ENCODE peak calls at places on chromosomes 7 and 10, in nine cellular contexts. H is IMR-90, D is neural crest cell, X is coronary artery, O is progenitor cell of endocrine pancreas, Z is keratinocyte, U is cardiac fibroblast, T is left lung, G is nephron progenitor cell. V is an unnamed sample.

GRCh38 chr7:155897758-155898386 is 85.6 kb upstream of the SHH start:
- DNase-seq in H (no peak), D (no peak), X (no peak), O (no peak), Z (no peak), U (no peak), T (no peak), G (no peak), V (no peak)

GRCh38 chr10:87850742-87851205 is 12.6 kb downstream of the KLLN start:
- DNase-seq in H (peak), D (peak), X (no peak), O (no peak), Z (no peak), U (peak), T (no peak), G (peak), V (no peak)

GRCh38 chr7:91327341-91327740 is 63.1 kb downstream of the FZD1 start:
- DNase-seq in H (no peak), D (no peak), X (no peak), O (no peak), Z (no peak), U (no peak), T (no peak), G (no peak), V (no peak)

GRCh38 chr10:114300036-114300645 is 61.1 kb downstream of the VWA2 start:
- DNase-seq in H (no peak), D (no peak), X (no peak), O (no peak), Z (no peak), U (no peak), T (no peak), G (no peak), V (no peak)

GRCh38 chr10:17428616-17429097 is 25.7 kb downstream of the ST8SIA6 start:
- DNase-seq in H (no peak), D (no peak), X (no peak), O (no peak), Z (no peak), U (no peak), T (no peak), G (peak), V (no peak)

GRCh38 chr7:45178241-45179225 is 20.9 kb downstream of the RAMP3 start:
- DNase-seq in H (no peak), D (no peak), X (peak), O (no peak), Z (no peak), U (no peak), T (no peak), G (no peak), V (no peak)

GRCh38 chr7:138602456-138602855 is 98.7 kb downstream of the SVOPL start:
- DNase-seq in H (no peak), D (no peak), X (no peak), O (no peak), Z (no peak), U (no peak), T (no peak), G (no peak), V (no peak)

GRCh38 chr10:930415-931325 is 835 bp downstream of the LARP4B start:
- DNase-seq in H (peak), D (peak), X (no peak), O (peak), Z (no peak), U (peak), T (peak), G (peak), V (no peak)

GRCh38 chr7:157983442-157984137 is 604.0 kb downstream of the PTPRN2 start:
- DNase-seq in H (no peak), D (no peak), X (no peak), O (no peak), Z (no peak), U (no peak), T (no peak), G (no peak), V (no peak)

GRCh38 chr7:41046221-41046761 is 656.6 kb downstream of the INHBA start:
- DNase-seq in H (peak), D (no peak), X (no peak), O (no peak), Z (no peak), U (peak), T (no peak), G (no peak), V (peak)

GRCh38 chr10:80529604-80530003 is 8.1 kb upstream of the SH2D4B start:
- DNase-seq in H (peak), D (no peak), X (no peak), O (no peak), Z (no peak), U (no peak), T (no peak), G (no peak), V (no peak)

GRCh38 chr10:30727524-30727923 is 98.0 kb upstream of the LYZL2 start:
- DNase-seq in H (no peak), D (no peak), X (no peak), O (no peak), Z (no peak), U (no peak), T (no peak), G (no peak), V (no peak)

GRCh38 chr10:10542368-10542961 is 475.2 kb upstream of the CELF2 start:
- DNase-seq in H (peak), D (no peak), X (no peak), O (no peak), Z (no peak), U (peak), T (no peak), G (no peak), V (no peak)

GRCh38 chr7:162583-163297 is 29.6 kb upstream of the FAM20C start:
- DNase-seq in H (no peak), D (no peak), X (no peak), O (no peak), Z (no peak), U (no peak), T (peak), G (no peak), V (no peak)

GRCh38 chr7:18895456-18895855 is 222.0 kb downstream of the TWIST1 start:
- DNase-seq in H (peak), D (no peak), X (no peak), O (no peak), Z (peak), U (peak), T (no peak), G (no peak), V (no peak)

GRCh38 chr7:26376208-26376917 is 84.7 kb downstream of the SNX10 start:
- DNase-seq in H (no peak), D (peak), X (no peak), O (peak), Z (no peak), U (no peak), T (peak), G (peak), V (no peak)

GRCh38 chr10:62616885-62617635 is 187.5 kb upstream of the ADO start:
- DNase-seq in H (no peak), D (no peak), X (no peak), O (no peak), Z (no peak), U (no peak), T (no peak), G (no peak), V (no peak)

GRCh38 chr10:3426190-3426845 is 253.7 kb upstream of the PITRM1 start:
- DNase-seq in H (peak), D (no peak), X (no peak), O (no peak), Z (peak), U (peak), T (no peak), G (no peak), V (no peak)

GRCh38 chr10:130244928-130245495 is 108.8 kb downstream of the GLRX3 start:
- DNase-seq in H (no peak), D (no peak), X (peak), O (peak), Z (no peak), U (no peak), T (no peak), G (no peak), V (peak)

GRCh38 chr7:150685219-150686029 is at the start of gene GIMAP2:
- DNase-seq in H (no peak), D (no peak), X (no peak), O (no peak), Z (no peak), U (peak), T (no peak), G (no peak), V (no peak)

GRCh38 chr10:79927111-79927828 is 21.6 kb downstream of the SFTPD start:
- DNase-seq in H (no peak), D (no peak), X (no peak), O (no peak), Z (no peak), U (no peak), T (no peak), G (no peak), V (peak)

GRCh38 chr7:139844779-139845442 is 15.8 kb downstream of the TBXAS1 start:
- DNase-seq in H (no peak), D (no peak), X (no peak), O (no peak), Z (no peak), U (no peak), T (no peak), G (no peak), V (no peak)

GRCh38 chr10:85864173-85864549 is 502.4 kb downstream of the GRID1 start:
- DNase-seq in H (no peak), D (no peak), X (peak), O (no peak), Z (no peak), U (no peak), T (no peak), G (no peak), V (no peak)

GRCh38 chr10:132396495-132397035 is 435 bp upstream of the PWWP2B start:
- DNase-seq in H (peak), D (peak), X (no peak), O (peak), Z (no peak), U (peak), T (peak), G (peak), V (no peak)

DNA sequence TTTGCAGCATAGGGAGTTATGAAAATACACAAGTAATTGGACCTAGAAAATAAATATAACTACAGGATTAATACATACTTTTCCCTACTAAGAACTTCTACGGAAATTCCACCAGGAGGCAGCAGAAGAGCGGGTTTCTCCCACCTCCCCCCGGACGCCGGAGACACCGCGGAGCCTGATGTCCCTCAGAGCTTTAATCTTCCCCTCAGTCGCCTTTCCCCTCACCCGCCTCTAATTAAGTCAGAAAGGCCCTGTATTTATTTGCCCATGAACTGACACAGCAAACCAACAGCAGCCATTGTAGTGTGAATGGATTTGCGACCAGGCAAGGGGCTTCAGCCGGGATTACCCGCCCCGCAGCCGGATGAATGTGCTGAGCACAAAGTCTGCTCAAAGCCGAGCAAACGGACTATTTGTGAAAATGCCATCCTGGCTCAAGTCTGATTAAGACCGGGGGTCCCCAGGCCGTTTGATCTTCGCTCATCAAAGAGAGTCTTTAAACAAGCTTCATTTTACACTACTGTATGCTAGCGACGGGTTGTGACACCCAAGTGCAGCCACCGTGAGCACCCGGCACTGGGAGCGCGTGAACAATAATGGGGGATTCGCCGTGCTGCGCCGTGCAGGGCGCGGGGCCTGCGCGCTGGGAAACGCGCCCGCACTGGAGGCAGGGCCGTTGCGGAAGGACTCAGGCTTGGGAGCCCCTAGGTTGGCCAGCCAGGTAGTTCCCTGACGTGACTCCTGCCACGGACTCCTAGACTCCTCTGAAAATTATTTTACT is 5.6 kb upstream of the DKK1 start:
- DNase-seq in H (peak), D (peak), X (no peak), O (peak), Z (no peak), U (peak), T (peak), G (peak), V (peak)
- TF ChIP-seq CTCF in H (peak), D (peak), X (peak), O (peak), Z (peak), U (peak), T (peak), G (peak), V (peak)

DNA sequence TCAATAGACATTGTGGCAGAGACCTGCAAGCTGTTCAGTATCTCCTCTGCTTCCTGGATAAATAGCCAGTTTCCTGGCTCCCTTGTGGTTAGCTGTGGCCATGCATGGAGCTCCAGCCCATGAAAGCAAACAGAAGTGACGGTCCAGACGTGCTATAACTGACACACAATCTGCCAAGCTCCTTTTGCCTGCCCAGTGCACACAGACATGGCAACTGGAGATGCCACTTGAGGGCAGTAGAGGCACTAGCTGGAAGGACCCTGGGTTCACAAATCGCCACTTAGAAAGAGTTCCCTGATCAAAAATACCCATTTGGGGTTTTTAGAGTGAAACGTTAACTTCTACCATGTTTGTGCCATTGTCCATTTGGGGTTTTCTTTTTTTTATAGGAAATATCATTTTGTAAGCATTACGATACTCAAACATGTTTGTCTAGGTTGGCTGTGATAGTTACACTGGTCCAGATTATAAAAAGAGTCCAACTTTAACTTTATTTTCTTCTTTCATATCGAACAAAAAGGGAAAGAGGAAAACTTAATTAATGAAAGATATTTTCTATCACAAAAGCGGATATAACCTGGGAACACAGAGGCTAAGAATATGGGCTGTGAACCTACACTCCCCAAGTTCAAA is 31.3 kb downstream of the KIN start:
- DNase-seq in H (peak), D (no peak), X (no peak), O (no peak), Z (no peak), U (peak), T (no peak), G (no peak), V (peak)
- TF ChIP-seq CTCF in H (peak), D (peak), X (no peak), O (peak), Z (peak), U (peak), T (no peak), G (peak), V (peak)

DNA sequence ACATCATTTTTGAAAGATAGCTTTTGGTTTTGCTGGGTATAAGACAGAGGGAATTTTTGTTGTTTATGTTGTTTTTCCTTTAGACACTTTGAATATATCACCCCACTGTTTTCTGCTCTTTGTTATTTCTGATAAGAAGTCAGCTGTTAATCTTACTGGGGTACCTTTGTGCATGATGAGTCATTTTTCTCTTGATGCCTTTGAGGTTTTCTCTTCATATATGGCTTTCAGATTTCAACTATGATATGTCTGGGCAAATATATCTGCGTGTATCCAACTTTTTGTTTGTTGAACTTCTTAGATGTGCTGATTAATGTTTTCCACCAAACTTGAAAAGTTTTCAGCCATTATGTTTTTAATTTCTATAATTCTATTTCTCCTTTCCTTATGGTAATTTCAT is 208.6 kb upstream of the TMEM72 start:
- DNase-seq in H (no peak), D (no peak), X (no peak), O (no peak), Z (no peak), U (no peak), T (no peak), G (no peak), V (no peak)
- TF ChIP-seq CTCF in H (no peak), D (no peak), X (no peak), O (no peak), Z (no peak), U (no peak), T (no peak), G (no peak), V (no peak)

GRCh38 chr7:33043434-33043833 is 19.1 kb downstream of the NT5C3A start:
- DNase-seq in H (no peak), D (no peak), X (no peak), O (no peak), Z (no peak), U (no peak), T (no peak), G (no peak), V (no peak)

GRCh38 chr7:33044986-33045385 is 17.6 kb downstream of the NT5C3A start:
- DNase-seq in H (no peak), D (no peak), X (no peak), O (no peak), Z (no peak), U (peak), T (no peak), G (no peak), V (no peak)

GRCh38 chr7:33048257-33048656 is 14.3 kb downstream of the NT5C3A start:
- DNase-seq in H (no peak), D (no peak), X (no peak), O (no peak), Z (no peak), U (no peak), T (no peak), G (no peak), V (no peak)

GRCh38 chr7:33040803-33041516 is 21.6 kb downstream of the NT5C3A start:
- DNase-seq in H (peak), D (no peak), X (no peak), O (no peak), Z (peak), U (peak), T (no peak), G (no peak), V (no peak)

GRCh38 chr7:33043875-33044718 is 18.5 kb downstream of the NT5C3A start:
- DNase-seq in H (no peak), D (no peak), X (no peak), O (no peak), Z (no peak), U (peak), T (no peak), G (no peak), V (no peak)
- TF ChIP-seq CTCF in H (no peak), D (peak), X (no peak), O (peak), Z (no peak), U (peak), T (no peak), G (no peak), V (no peak)

DNA sequence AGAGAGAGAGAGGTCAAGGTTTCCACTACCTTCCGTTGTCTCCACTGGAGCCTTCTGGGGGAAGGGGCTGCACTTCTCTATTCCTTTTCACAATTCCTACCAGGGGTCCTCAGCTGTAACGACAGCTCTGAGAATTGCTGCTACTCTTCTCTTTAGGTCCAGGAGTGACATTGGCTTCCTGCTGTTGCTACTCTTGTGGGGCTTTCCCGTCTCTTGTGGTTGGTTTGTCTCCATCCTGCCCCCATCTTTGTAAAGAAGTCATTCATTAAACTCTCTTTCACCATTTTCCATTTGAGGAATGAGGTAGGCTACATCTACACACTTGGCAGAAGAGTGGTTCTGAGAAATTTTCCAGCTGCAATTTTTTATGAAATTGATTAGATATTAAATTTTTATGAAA is 238.8 kb upstream of the LYZL1 start:
- DNase-seq in H (no peak), D (no peak), X (no peak), O (no peak), Z (no peak), U (no peak), T (no peak), G (no peak), V (no peak)
- TF ChIP-seq CTCF in H (no peak), D (no peak), X (no peak), O (no peak), Z (no peak), U (no peak), T (no peak), G (no peak), V (no peak)